ENCODE peak calls at places on chromosomes 4 and X, in four cellular contexts. Y is kidney epithelial cell, H is cardiac fibroblast, G is bronchial epithelial cell. R is an unnamed sample.

GRCh38 chr4:7650606-7651400 is 216.1 kb upstream of the PSAPL1 start:
- DNase-seq in Y (no peak), H (no peak), G (no peak), R (no peak)

GRCh38 chr4:1403591-1404572 is 2.4 kb downstream of the NKX1-1 start:
- DNase-seq in Y (no peak), H (no peak), G (no peak), R (no peak)

GRCh38 chrX:11421816-11422528 is 128.8 kb downstream of the AMELX start:
- DNase-seq in Y (no peak), H (no peak), G (no peak), R (no peak)

GRCh38 chr4:140829825-140830224 is 73.6 kb upstream of the TBC1D9 start:
- DNase-seq in Y (no peak), H (no peak), G (no peak), R (no peak)

GRCh38 chr4:87304659-87305277 is 17.9 kb downstream of the HSD17B13 start:
- DNase-seq in Y (no peak), H (no peak), G (peak; percentile 80), R (no peak)

GRCh38 chr4:3399277-3400194 is 42.2 kb upstream of the HGFAC start:
- DNase-seq in Y (no peak), H (peak; percentile 43), G (peak; percentile 24), R (no peak)

GRCh38 chrX:29215251-29215650 is 628.0 kb downstream of the IL1RAPL1 start:
- DNase-seq in Y (no peak), H (peak; percentile 41), G (peak; percentile 17), R (no peak)

GRCh38 chr4:143486314-143486713 is 27.2 kb upstream of the SMARCA5 start:
- DNase-seq in Y (no peak), H (peak; percentile 17), G (peak; percentile 70), R (no peak)

GRCh38 chr4:75048208-75048879 is 115.4 kb downstream of the PARM1 start:
- DNase-seq in Y (no peak), H (no peak), G (no peak), R (no peak)

GRCh38 chrX:134741801-134742200 is 83.5 kb upstream of the PLAC1 start:
- DNase-seq in Y (no peak), H (no peak), G (no peak), R (no peak)

GRCh38 chr4:126216611-126217010 is 901.9 kb downstream of the FAT4 start:
- DNase-seq in Y (no peak), H (no peak), G (no peak), R (no peak)

GRCh38 chrX:12007881-12008280 is 130.4 kb upstream of the FRMPD4 start:
- DNase-seq in Y (peak; percentile 74), H (peak; percentile 86), G (peak; percentile 90), R (no peak)

GRCh38 chr4:3780347-3781171 is 14.4 kb downstream of the ADRA2C start:
- DNase-seq in Y (no peak), H (no peak), G (no peak), R (no peak)

GRCh38 chrX:152170621-152171020 is 32.2 kb upstream of the MAGEA10 start:
- DNase-seq in Y (no peak), H (peak; percentile 64), G (no peak), R (no peak)

GRCh38 chrX:79371640-79372039 is 4.5 kb upstream of the ITM2A start:
- DNase-seq in Y (no peak), H (no peak), G (no peak), R (no peak)

GRCh38 chrX:72297953-72298730 is 7.6 kb downstream of the CITED1 start:
- DNase-seq in Y (no peak), H (peak; percentile 39), G (peak; percentile 34), R (no peak)

GRCh38 chrX:149804102-149804501 is 22.4 kb downstream of the MAGEA9 start:
- DNase-seq in Y (no peak), H (no peak), G (no peak), R (no peak)

GRCh38 chrX:151505796-151506195 is 57.7 kb upstream of the PASD1 start:
- DNase-seq in Y (no peak), H (no peak), G (peak; percentile 13), R (no peak)

GRCh38 chr4:156248921-156249320 is 295.3 kb upstream of the CTSO start:
- DNase-seq in Y (no peak), H (no peak), G (peak; percentile 54), R (no peak)

GRCh38 chr4:176002007-176002623 is 63.5 kb upstream of the WDR17 start:
- DNase-seq in Y (no peak), H (peak; percentile 4), G (no peak), R (no peak)

GRCh38 chr4:40763228-40763716 is 13.5 kb downstream of the NSUN7 start:
- DNase-seq in Y (peak; percentile 28), H (peak; percentile 52), G (peak; percentile 64), R (no peak)

GRCh38 chr4:152981842-152982241 is 45.7 kb downstream of the FHDC1 start:
- DNase-seq in Y (no peak), H (no peak), G (no peak), R (no peak)

GRCh38 chr4:92231511-92231910 is 72.3 kb upstream of the GRID2 start:
- DNase-seq in Y (no peak), H (peak; percentile 41), G (no peak), R (no peak)

GRCh38 chr4:6236816-6237390 is 32.7 kb upstream of the WFS1 start:
- DNase-seq in Y (no peak), H (no peak), G (no peak), R (no peak)

GRCh38 chr4:8504279-8505007 is 63.9 kb downstream of the TRMT44 start:
- DNase-seq in Y (no peak), H (no peak), G (no peak), R (no peak)

GRCh38 chr4:99201687-99202086 is 17.4 kb downstream of the ADH6 start:
- DNase-seq in Y (no peak), H (peak; percentile 68), G (peak; percentile 15), R (no peak)

GRCh38 chr4:6695660-6696581 is 2.2 kb downstream of the S100P start:
- DNase-seq in Y (no peak), H (no peak), G (no peak), R (no peak)

DNA sequence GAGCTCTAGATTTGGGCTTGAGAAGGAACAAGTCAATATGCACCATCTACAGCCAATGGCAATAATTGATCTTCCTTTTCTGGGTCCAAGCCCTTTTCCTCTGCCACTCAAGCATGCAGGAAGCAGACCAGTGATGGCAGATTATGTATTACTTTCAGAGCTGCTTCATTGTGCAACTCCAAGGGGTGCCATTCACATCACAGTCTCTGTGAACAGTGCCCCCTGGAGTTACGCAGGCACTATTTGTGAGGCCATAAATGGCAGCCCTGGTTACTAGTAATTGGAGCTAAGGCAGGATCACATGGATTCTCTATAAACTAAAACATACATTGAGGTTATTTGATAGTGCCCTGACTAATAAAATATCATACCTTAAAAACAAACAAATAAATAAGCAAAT is 313.4 kb upstream of the SLC7A11 start:
- DNase-seq in Y (no peak), H (peak; percentile 40), G (peak; percentile 26), R (no peak)
- TF ChIP-seq CTCF in Y (peak; percentile 26), H (peak; percentile 32), G (peak; percentile 23), R (peak; percentile 4)

DNA sequence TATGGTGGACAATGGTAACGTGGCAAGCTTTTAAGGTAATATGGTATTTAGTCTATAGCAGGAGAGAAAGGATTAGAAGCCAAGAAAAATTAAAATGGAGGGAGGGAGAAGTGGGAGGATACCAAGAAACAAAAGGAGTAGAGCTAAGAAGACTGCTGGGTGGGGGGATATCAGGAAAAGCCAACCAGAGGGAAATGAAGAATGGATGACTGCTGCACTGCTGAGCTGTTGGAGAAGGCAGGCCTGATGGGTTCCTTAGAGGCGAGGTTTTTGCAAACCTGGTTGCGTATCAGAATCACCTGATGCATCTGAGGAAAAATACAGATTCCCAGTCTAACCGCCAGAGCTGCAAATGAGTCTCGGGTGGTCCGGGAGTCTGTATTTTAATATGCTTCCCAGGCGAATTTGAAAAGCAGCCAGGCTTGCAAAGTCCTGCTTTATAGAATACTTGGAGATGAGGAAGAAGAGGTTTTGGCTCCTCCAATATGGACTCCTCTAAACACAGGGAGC is 1.5 kb downstream of the PGRMC1 start:
- DNase-seq in Y (no peak), H (no peak), G (no peak), R (no peak)
- H3K4me3 ChIP-seq in Y (peak overlapping the region; percentile 79), H (peak overlapping the region; percentile 73), G (peak overlapping the region; percentile 75), R (peak overlapping the region; percentile 72)

GRCh38 chr4:103046416-103047290 is 27.1 kb upstream of the SLC9B1 start:
- DNase-seq in Y (no peak), H (peak; percentile 67), G (peak; percentile 51), R (no peak)
- TF ChIP-seq CTCF in Y (peak; percentile 85), H (peak; percentile 89), G (peak; percentile 72), R (peak; percentile 70)

GRCh38 chr4:165208741-165209388 is 1.5 kb downstream of the KLHL2 start:
- DNase-seq in Y (no peak), H (peak; percentile 36), G (no peak), R (no peak)
- H3K4me3 ChIP-seq in Y (peak overlapping the region; percentile 73), H (peak overlapping the region; percentile 80), G (peak overlapping the region; percentile 83), R (no peak overlapping the region)

GRCh38 chr4:185128272-185129119 is 14.6 kb upstream of the SLC25A4 start:
- DNase-seq in Y (no peak), H (no peak), G (peak; percentile 52), R (no peak)
- TF ChIP-seq CTCF in Y (no peak), H (no peak), G (peak; percentile 3), R (no peak)

GRCh38 chrX:100409316-100410082 is 574 bp downstream of the PCDH19 start:
- DNase-seq in Y (no peak), H (no peak), G (no peak), R (no peak)
- H3K4me3 ChIP-seq in Y (peak overlapping the region; percentile 28), H (peak overlapping the region; percentile 48), G (peak overlapping the region; percentile 27), R (peak overlapping the region; percentile 42)

GRCh38 chrX:32408389-32408788 is 803.0 kb downstream of the DMD start:
- DNase-seq in Y (no peak), H (peak; percentile 4), G (peak; percentile 0), R (no peak)
- TF ChIP-seq CTCF in Y (peak; percentile 14), H (peak; percentile 1), G (no peak), R (no peak)

GRCh38 chr4:70754990-70755688 is 33.4 kb downstream of the RUFY3 start:
- DNase-seq in Y (no peak), H (no peak), G (no peak), R (no peak)

GRCh38 chr4:70759126-70759525 is 37.4 kb downstream of the RUFY3 start:
- DNase-seq in Y (no peak), H (peak; percentile 51), G (no peak), R (no peak)

GRCh38 chr4:70754470-70754869 is 32.7 kb downstream of the RUFY3 start:
- DNase-seq in Y (no peak), H (no peak), G (no peak), R (no peak)

GRCh38 chr4:70761276-70761816 is 39.6 kb downstream of the RUFY3 start:
- DNase-seq in Y (no peak), H (no peak), G (no peak), R (no peak)

DNA sequence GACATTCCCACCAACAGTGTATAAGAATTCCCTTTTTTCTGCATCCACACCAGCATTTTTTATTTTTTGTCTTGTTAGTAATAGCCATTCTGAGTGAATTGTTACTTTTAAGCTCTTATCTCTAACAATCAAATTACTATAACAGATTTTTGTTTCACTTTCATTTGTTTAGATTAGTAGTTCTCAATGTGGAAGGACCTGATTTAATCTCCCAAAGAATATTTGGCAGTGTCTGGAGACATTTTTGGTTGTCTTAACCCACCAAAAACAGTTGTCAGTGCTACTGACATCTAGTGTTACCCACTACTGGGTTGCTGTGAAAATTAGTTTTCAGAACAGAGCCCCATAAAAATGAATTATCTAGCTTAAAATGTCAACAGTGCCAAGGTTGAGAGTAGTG is 37.9 kb downstream of the RUFY3 start:
- DNase-seq in Y (no peak), H (no peak), G (no peak), R (no peak)
- H3K4me3 ChIP-seq in Y (no peak overlapping the region), H (no peak overlapping the region), G (no peak overlapping the region), R (no peak overlapping the region)